ENCODE peak calls at places on chromosomes 1 and 21, in five cellular contexts. W is HepG2, G is A549, S is K562, Y is H1. K is an unnamed sample.

GRCh38 chr21:25360593-25360992 is 246.7 kb downstream of the MRPL39 start:
- DNase-seq in G (no peak), W (no peak), Y (no peak), S (no peak), K (no peak)

GRCh38 chr1:236416165-236416564 is 22.1 kb downstream of the EDARADD start:
- DNase-seq in G (no peak), S (no peak), Y (no peak), W (no peak), K (no peak)

GRCh38 chr21:39065912-39066311 is 117.3 kb downstream of the PSMG1 start:
- DNase-seq in G (no peak), Y (no peak), W (no peak), S (no peak), K (no peak)

GRCh38 chr1:160681067-160681890 is 30.3 kb downstream of the CD48 start:
- DNase-seq in Y (peak), W (peak), G (peak), S (peak), K (peak)

GRCh38 chr1:204353213-204353910 is 6.4 kb downstream of the PLEKHA6 start:
- DNase-seq in Y (no peak), W (no peak), G (no peak), S (no peak), K (no peak)

GRCh38 chr1:38780133-38780532 is 79.4 kb downstream of the RRAGC start:
- DNase-seq in W (no peak), S (no peak), Y (no peak), G (no peak), K (no peak)

GRCh38 chr1:76583237-76583868 is 283.9 kb upstream of the ST6GALNAC5 start:
- DNase-seq in Y (no peak), S (no peak), W (no peak), G (no peak), K (no peak)

GRCh38 chr1:3068400-3069361 is at the start of gene PRDM16:
- DNase-seq in Y (no peak), G (peak), W (no peak), S (no peak), K (peak)

GRCh38 chr1:210597555-210598134 is 268.9 kb downstream of the HHAT start:
- DNase-seq in W (peak), G (peak), Y (no peak), S (no peak), K (no peak)

GRCh38 chr1:181737056-181737455 is 253.7 kb downstream of the CACNA1E start:
- DNase-seq in G (no peak), Y (no peak), W (no peak), S (peak), K (peak)

GRCh38 chr1:160672789-160673695 is 26.2 kb upstream of the SLAMF1 start:
- DNase-seq in Y (no peak), S (no peak), G (no peak), W (no peak), K (no peak)

GRCh38 chr1:167808690-167809089 is 86.9 kb downstream of the MPZL1 start:
- DNase-seq in W (no peak), S (no peak), Y (no peak), G (no peak), K (no peak)

GRCh38 chr1:23638786-23639241 is 52.8 kb upstream of the RPL11 start:
- DNase-seq in S (no peak), Y (no peak), G (no peak), W (no peak), K (no peak)

GRCh38 chr1:53510215-53510614 is 51.0 kb downstream of the DMRTB1 start:
- DNase-seq in W (no peak), G (no peak), Y (no peak), S (no peak), K (no peak)

GRCh38 chr1:53511323-53511932 is 52.2 kb downstream of the DMRTB1 start:
- DNase-seq in G (no peak), S (no peak), Y (no peak), W (no peak), K (no peak)

GRCh38 chr1:53514436-53514835 is 55.2 kb downstream of the DMRTB1 start:
- DNase-seq in Y (no peak), S (no peak), G (no peak), W (no peak), K (no peak)

GRCh38 chr1:53512807-53513755 is 53.9 kb downstream of the DMRTB1 start:
- DNase-seq in Y (no peak), G (no peak), S (no peak), W (no peak), K (no peak)

DNA sequence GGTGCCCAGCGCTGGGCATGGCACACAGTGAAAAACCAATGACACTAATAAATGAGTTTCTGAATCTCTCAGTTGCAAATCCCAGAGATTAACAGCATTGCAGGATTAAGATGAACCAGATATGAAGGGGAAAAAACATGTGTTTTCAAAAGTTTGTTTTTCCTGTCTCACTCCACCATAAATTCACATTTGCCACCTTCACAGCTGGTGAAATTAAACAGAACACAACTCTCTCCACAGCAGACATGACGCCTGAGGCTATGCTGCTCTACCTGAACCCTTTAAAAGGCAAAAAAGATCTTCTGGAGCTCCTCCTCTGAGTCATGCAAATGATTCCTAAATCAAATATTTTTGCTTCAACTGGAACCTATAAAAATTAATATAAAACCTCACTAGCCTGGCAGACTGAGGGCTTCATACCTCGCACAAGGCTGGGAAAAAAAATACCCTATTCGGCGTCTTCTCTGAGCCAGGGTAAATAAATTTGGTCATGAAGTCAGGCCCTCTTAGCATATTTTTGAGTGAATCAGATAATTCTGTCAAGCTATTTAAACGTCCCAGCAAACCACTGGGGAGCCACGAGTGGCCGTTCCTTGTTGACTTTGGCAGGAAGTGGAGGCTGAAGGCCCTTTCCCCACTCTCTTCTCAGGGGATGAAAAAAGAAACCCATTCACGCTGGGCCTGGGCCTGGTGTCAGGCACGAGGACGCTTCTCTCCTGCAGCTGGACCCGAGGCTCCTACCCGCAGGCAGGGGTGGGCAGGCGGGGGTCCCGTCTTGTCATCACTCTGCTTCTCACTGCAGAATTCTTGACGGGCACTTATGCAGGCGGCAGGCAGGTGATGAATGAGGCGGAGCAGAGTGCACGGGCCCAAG is 53.0 kb downstream of the DMRTB1 start:
- DNase-seq in G (no peak), W (no peak), Y (no peak), S (no peak), K (no peak)
- TF ChIP-seq JUN in G (no peak), W (no peak), Y (no peak), S (no peak), K (no peak)

GRCh38 chr21:34782666-34783365 is 114.0 kb downstream of the CLIC6 start:
- DNase-seq in G (no peak), S (no peak), Y (no peak), W (no peak), K (no peak)
- TF ChIP-seq JUN in G (no peak), S (no peak), Y (no peak), W (no peak), K (no peak)

DNA sequence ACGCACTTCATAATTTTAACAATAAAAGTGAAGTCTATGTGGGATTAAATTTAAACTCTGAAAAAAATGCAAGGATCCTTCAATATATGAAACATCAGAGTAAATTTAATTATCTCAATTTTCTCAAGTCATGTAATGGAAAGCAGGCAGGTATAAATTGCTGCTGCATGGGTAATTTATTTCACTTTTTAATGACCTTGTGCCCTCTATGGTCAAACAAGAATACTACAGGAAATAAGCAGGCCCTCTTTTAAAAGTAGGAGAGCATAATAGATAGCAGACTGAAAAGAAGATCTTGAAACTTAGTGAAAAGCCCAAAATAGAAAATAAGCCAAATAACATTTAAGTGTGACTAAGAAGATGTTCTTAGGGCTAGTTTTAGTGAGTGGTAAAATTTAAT is 22.9 kb downstream of the BCAS2 start:
- DNase-seq in G (peak), S (no peak), W (peak), Y (no peak), K (no peak)
- TF ChIP-seq JUN in G (no peak), S (no peak), W (no peak), Y (no peak), K (no peak)

GRCh38 chr1:244989813-244990212 is 125.5 kb upstream of the HNRNPU start:
- DNase-seq in G (peak), S (no peak), Y (no peak), W (no peak), K (no peak)
- TF ChIP-seq JUN in G (no peak), S (no peak), Y (no peak), W (no peak), K (no peak)

GRCh38 chr1:14946567-14947285 is 206.8 kb upstream of the TMEM51 start:
- DNase-seq in S (no peak), G (no peak), Y (no peak), W (no peak), K (no peak)
- TF ChIP-seq JUN in S (no peak), G (no peak), Y (no peak), W (no peak), K (no peak)

DNA sequence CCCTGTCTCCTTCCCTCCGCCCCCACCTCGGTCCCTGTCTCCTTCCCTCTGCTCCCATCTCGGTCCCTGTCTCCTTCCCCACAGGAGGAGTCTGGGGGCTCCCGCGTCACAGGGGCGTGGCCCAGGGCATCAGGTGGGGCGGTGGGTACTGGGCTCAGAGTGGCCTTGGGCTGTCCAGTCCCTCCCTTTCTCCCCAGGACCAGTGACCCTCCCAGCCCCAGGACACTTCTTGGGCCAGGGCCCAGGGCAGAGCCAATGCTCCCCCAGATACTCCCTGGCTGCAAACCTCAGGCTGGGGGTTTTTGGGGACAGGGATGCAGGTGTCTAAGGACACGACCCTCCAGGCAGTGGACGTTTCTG is 6.8 kb upstream of the RNF223 start:
- DNase-seq in Y (no peak), S (no peak), W (no peak), G (no peak), K (peak)
- TF ChIP-seq JUN in Y (no peak), S (no peak), W (no peak), G (no peak), K (no peak)

DNA sequence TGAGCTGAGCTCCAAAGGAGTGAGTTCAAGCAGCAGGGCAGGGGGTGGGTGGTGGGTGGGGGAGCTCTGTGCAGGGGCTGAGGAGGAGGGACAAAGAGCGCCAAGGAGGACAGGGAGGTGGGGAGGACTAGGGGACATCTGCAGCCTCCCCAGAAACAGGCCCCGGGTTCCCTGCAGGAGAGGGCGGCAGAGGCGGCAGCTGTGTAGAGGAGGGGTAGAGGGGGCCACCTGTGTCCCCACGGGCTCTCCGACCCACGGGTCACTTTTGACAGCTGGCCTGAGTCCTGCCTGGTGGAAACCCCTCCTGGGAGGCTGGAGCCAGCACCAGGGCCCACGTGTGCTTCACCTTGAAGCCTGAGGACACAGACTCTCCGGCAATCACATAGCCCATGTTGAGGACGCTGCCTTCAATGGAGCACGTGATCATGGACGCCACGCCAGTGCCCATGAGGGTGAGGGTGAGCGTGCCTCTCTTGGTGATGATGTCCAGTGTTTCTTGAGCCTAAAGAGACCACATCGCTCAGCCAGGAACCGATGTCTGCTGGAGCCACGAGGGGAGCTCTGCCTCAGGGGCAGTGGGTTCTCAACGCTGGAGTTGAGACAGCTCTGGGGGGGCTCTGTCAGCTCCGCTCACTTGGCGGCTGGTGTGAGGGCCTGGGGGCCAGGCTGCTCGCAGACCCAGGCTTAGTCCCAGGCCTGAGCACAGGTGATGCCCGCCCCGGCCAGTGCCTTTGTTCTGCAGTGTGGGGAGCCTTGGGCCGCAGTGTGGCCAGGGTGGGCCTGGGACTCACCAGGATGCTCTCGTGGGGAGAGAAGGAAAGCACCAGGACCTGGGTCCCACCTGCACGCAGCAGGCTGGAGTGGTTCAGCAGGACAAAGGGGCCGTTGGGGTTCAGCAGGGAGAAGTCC is 6.6 kb upstream of the TMEM52 start:
- DNase-seq in S (no peak), G (no peak), Y (no peak), W (no peak), K (no peak)
- TF ChIP-seq JUN in S (no peak), G (no peak), Y (no peak), W (no peak), K (no peak)

DNA sequence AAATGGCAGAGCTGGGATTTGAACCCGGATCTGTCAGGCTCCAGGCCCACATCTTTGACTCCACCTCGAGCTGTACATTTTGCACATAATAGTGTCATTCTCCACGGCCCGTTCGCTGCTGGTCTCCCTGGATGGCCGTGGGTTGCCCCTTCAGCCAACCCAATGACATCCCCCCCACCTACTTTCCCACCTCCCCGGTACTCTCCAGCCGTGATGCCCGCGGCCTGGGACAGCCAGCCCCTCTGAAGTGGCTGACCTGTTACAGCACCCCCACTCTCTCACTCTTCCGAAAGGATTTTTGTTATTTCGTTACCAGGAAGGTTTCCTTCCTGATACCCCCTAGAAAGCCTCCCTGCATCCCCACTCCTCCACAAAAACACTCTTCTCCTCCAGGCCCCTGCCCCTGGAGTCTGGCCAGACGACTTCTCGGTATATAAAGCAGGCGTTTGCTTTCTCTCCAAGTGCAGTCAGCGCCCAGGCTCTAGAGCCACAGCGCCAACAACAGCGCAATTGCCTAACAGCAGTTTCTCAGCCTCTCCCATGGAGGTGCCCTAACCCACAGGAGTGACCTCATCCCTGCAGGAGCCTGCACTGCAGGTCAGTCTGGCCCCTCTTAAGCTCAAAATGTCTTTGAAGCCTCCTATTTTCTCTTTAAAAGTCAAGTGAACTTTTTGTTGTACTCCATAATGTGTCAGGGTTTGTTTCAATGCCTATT is 14.5 kb upstream of the GJB5 start:
- DNase-seq in G (no peak), Y (no peak), S (no peak), W (no peak), K (peak)
- TF ChIP-seq JUN in G (no peak), Y (peak), S (no peak), W (no peak), K (no peak)

GRCh38 chr1:26321315-26322041 is 3.7 kb downstream of the CD52 start:
- DNase-seq in S (peak), W (peak), Y (peak), G (peak), K (peak)
- TF ChIP-seq JUN in S (peak), W (no peak), Y (no peak), G (no peak), K (no peak)

DNA sequence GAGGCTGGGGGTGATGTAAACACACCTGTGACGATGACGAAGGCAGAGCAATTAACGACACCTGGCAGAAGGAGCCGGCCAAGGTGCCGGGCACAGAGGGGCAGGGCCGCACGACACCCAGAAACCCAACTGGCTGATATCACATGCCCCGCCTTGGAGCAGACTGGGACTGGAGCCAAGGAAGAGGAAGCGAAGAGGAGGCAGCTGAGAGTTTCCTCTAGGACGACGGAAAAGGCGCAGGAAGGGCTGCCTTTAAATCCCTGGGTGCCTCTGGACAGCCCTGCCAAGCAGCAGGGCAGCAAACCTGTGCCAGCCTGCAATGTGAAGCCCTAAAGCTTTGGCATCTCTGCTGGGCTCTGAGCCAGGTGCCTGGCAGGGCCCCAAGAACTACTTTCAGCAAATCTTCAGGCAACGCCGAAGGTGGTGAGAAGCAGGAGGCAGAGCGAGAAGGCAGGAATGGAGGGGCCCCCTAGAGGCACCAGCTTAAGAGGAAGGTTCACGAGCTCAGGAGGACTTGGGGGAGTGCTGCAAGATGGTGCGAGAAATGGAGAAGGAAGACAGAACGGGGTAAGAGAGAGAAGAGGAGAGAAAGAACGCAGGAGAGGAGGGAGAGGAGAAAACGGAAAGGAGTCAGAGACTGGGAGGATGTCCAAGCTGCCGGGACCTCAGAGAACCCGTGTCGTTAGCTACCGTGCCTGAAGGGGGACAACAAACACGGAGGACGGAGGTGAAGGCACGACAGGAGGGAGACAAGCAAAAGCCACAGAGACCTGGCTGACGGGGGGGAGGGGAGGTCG is 25.3 kb upstream of the PEF1 start:
- DNase-seq in W (no peak), S (peak), Y (no peak), G (peak), K (no peak)
- TF ChIP-seq JUN in W (no peak), S (no peak), Y (no peak), G (peak), K (no peak)